ENCODE peak calls at places on chromosomes 16 and 17, in nine cellular contexts. Q is HCT116; B is CD8-positive, alpha-beta memory T cell; N is lung; P is heart right ventricle; L is CD4-positive, CD25-positive, alpha-beta regulatory T cell; J is A549; F is upper lobe of right lung; S is fibroblast of lung. G is an unnamed sample.

GRCh38 chr17:48567209-48567608 is 10.9 kb downstream of the HOXB4 start:
- DNase-seq in Q (no peak), N (no peak), F (no peak), B (peak; percentile 33), P (no peak), S (peak; percentile 82), J (no peak), L (no peak), G (no peak)

GRCh38 chr16:67278773-67279295 is 498 bp upstream of the PLEKHG4 start:
- DNase-seq in B (peak; percentile 65), J (peak; percentile 89), N (no peak), S (no peak), P (no peak), F (no peak), L (no peak), Q (no peak), G (no peak)

GRCh38 chr17:45828171-45829133 is 16.2 kb upstream of the SPPL2C start:
- DNase-seq in L (no peak), P (no peak), Q (no peak), J (no peak), S (no peak), N (no peak), F (no peak), B (no peak), G (no peak)

GRCh38 chr16:55048745-55049144 is 118.1 kb downstream of the IRX5 start:
- DNase-seq in J (no peak), F (no peak), Q (no peak), L (no peak), S (no peak), B (no peak), N (no peak), P (no peak), G (no peak)

GRCh38 chr17:75501378-75502071 is 13.8 kb downstream of the CASKIN2 start:
- DNase-seq in S (no peak), F (no peak), B (no peak), L (no peak), Q (no peak), N (no peak), J (no peak), P (no peak), G (no peak)

GRCh38 chr17:70104688-70105087 is 29.7 kb downstream of the KCNJ16 start:
- DNase-seq in L (no peak), N (no peak), J (no peak), B (no peak), P (no peak), S (no peak), F (no peak), Q (no peak), G (no peak)

GRCh38 chr17:5069724-5070123 is 8.5 kb upstream of the ZFP3 start:
- DNase-seq in Q (no peak), S (no peak), B (no peak), N (no peak), L (no peak), F (no peak), P (no peak), J (no peak), G (no peak)

GRCh38 chr16:56195151-56195550 is 3.9 kb downstream of the GNAO1 start:
- DNase-seq in F (no peak), B (no peak), L (no peak), N (no peak), P (no peak), Q (no peak), S (no peak), J (no peak), G (no peak)

GRCh38 chr16:81003064-81003463 is 3.6 kb downstream of the CMC2 start:
- DNase-seq in J (no peak), Q (no peak), B (no peak), N (no peak), P (no peak), F (no peak), S (no peak), L (no peak), G (no peak)

GRCh38 chr17:31391496-31391949 is at the start of gene RAB11FIP4:
- DNase-seq in Q (no peak), F (no peak), J (no peak), L (no peak), S (peak; percentile 23), B (no peak), N (no peak), P (no peak), G (no peak)

GRCh38 chr16:73064996-73065349 is 17.0 kb upstream of the ZFHX3 start:
- DNase-seq in P (no peak), N (no peak), Q (no peak), B (no peak), L (no peak), J (no peak), F (no peak), S (no peak), G (no peak)

GRCh38 chr17:80007009-80007752 is 28.5 kb downstream of the TBC1D16 start:
- DNase-seq in L (no peak), J (no peak), N (no peak), S (no peak), Q (no peak), P (no peak), B (no peak), F (no peak), G (peak; percentile 37)

GRCh38 chr17:40547785-40548478 is 17.3 kb downstream of the CCR7 start:
- DNase-seq in Q (no peak), P (no peak), B (no peak), F (no peak), J (no peak), L (no peak), S (no peak), N (peak; percentile 28), G (no peak)

GRCh38 chr17:40550608-40551007 is 14.7 kb downstream of the CCR7 start:
- DNase-seq in Q (no peak), B (peak; percentile 16), P (peak; percentile 51), N (peak; percentile 29), F (peak; percentile 51), S (peak; percentile 93), L (no peak), J (no peak), G (no peak)

GRCh38 chr17:40548982-40549680 is 16.1 kb downstream of the CCR7 start:
- DNase-seq in N (peak; percentile 77), Q (no peak), L (no peak), F (peak; percentile 69), S (peak; percentile 98), P (no peak), J (peak; percentile 82), B (peak; percentile 36), G (no peak)

GRCh38 chr17:40547079-40547784 is 18.0 kb downstream of the CCR7 start:
- DNase-seq in S (no peak), F (peak; percentile 55), L (no peak), Q (no peak), N (peak; percentile 35), J (no peak), B (peak; percentile 87), P (no peak), G (peak; percentile 88)

GRCh38 chr17:40548491-40548981 is 16.7 kb downstream of the CCR7 start:
- DNase-seq in S (no peak), N (peak; percentile 23), B (peak; percentile 29), L (no peak), J (no peak), F (no peak), Q (no peak), P (no peak), G (no peak)
- H3K27ac ChIP-seq in S (peak overlapping the region; percentile 100), N (no peak overlapping the region), B (no peak overlapping the region), L (peak overlapping the region; percentile 60), J (peak overlapping the region; percentile 95), F (peak overlapping the region; percentile 83), Q (no peak overlapping the region), P (peak overlapping the region; percentile 88), G (peak overlapping the region; percentile 71)

DNA sequence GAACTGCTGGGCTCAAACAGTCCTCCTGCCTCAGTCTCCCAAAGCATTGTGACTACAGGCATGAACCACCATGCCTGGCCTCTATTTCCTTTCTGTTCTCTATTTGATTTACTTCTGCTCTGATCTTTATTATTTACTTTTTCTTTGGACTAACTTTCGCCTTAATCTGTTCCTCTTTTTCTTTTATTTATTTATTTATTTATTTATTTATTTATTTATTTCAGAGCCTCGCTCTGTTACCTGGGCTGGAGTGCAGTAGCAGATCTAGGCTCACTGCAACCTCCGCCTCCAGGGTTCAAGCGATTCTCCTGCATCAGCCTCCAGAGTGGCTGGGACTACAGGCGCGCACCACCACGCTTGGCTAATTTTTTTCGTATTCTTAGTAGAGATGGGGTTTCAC is 1158.3 kb upstream of the GOT2 start:
- DNase-seq in J (no peak), S (no peak), L (no peak), Q (no peak), F (no peak), P (no peak), N (no peak), B (no peak), G (no peak)
- H3K9me3 ChIP-seq in J (peaks cover 27% of the 10 kb centered on the region), S (no peaks in the 10 kb centered on the region), L (peaks cover 12% of the 10 kb centered on the region), Q (peaks cover 7% of the 10 kb centered on the region), F (peaks cover 8% of the 10 kb centered on the region), P (peaks cover 7% of the 10 kb centered on the region), N (no peaks in the 10 kb centered on the region), B (no peaks in the 10 kb centered on the region), G (peaks cover 2% of the 10 kb centered on the region)

GRCh38 chr17:40068129-40068581 is 5.4 kb downstream of the THRA start:
- DNase-seq in S (no peak), P (peak; percentile 11), N (no peak), Q (no peak), L (no peak), F (no peak), J (no peak), B (no peak), G (peak; percentile 69)
- H3K4me3 ChIP-seq in S (peak overlapping the region; percentile 37), P (peak overlapping the region; percentile 48), N (no peak overlapping the region), Q (no peak overlapping the region), L (peak overlapping the region; percentile 63), F (peak overlapping the region; percentile 34), J (peak overlapping the region; percentile 29), B (peak overlapping the region; percentile 68), G (no peak overlapping the region)

GRCh38 chr16:88508868-88509748 is 56.0 kb downstream of the ZFPM1 start:
- DNase-seq in Q (no peak), J (no peak), S (no peak), P (no peak), B (no peak), N (no peak), F (no peak), L (no peak), G (no peak)
- H3K27ac ChIP-seq in Q (no peak overlapping the region), J (no peak overlapping the region), S (no peak overlapping the region), P (no peak overlapping the region), B (peak overlapping the region; percentile 16), N (no peak overlapping the region), F (no peak overlapping the region), L (no peak overlapping the region), G (no peak overlapping the region)

GRCh38 chr16:35687071-35687470 is 2227.7 kb downstream of the TP53TG3F start:
- DNase-seq in F (no peak), N (no peak), J (no peak), Q (no peak), S (no peak), L (no peak), P (no peak), B (no peak), G (no peak)
- H3K9me3 ChIP-seq in F (peaks cover 5% of the 10 kb centered on the region), N (no peaks in the 10 kb centered on the region), J (no peaks in the 10 kb centered on the region), Q (no peaks in the 10 kb centered on the region), S (no peaks in the 10 kb centered on the region), L (peaks cover 60% of the 10 kb centered on the region), P (no peaks in the 10 kb centered on the region), B (peaks cover 6% of the 10 kb centered on the region), G (peaks cover 6% of the 10 kb centered on the region)

GRCh38 chr16:63530974-63531373 is 1494.7 kb upstream of the CDH8 start:
- DNase-seq in S (no peak), F (no peak), N (no peak), L (no peak), J (no peak), Q (no peak), P (peak; percentile 4), B (no peak), G (no peak)

GRCh38 chr16:63530208-63530607 is 1494.0 kb upstream of the CDH8 start:
- DNase-seq in J (no peak), B (no peak), Q (no peak), S (no peak), F (no peak), N (no peak), P (no peak), L (no peak), G (no peak)

GRCh38 chr16:63527404-63527803 is 1491.2 kb upstream of the CDH8 start:
- DNase-seq in S (no peak), J (no peak), N (no peak), Q (no peak), L (no peak), B (no peak), P (no peak), F (no peak), G (no peak)
- H3K4me3 ChIP-seq in S (no peak overlapping the region), J (no peak overlapping the region), N (no peak overlapping the region), Q (no peak overlapping the region), L (no peak overlapping the region), B (no peak overlapping the region), P (no peak overlapping the region), F (no peak overlapping the region), G (no peak overlapping the region)

G was measured in RWPE2.